ENCODE peak calls at places on chromosomes 16 and 17, in five cellular contexts. S is IMR-90, V is left ventricle myocardium inferior, G is keratinocyte, W is upper lobe of right lung. N is an unnamed sample.
A peak's percentile ranks its signal among the peaks of the same experiment; 100 is the strongest.

GRCh38 chr17:76416447-76416846 is 32.0 kb downstream of the SPHK1 start:
- DNase-seq in S (no peak), V (no peak), G (no peak), W (peak; percentile 15), N (no peak)

GRCh38 chr16:15552507-15552906 is 90.4 kb downstream of the MARF1 start:
- DNase-seq in S (no peak), V (no peak), G (no peak), W (no peak), N (no peak)

GRCh38 chr17:797236-797635 is 15.1 kb downstream of the MRM3 start:
- DNase-seq in S (no peak), V (no peak), G (no peak), W (no peak), N (no peak)

GRCh38 chr17:78645421-78646295 is 68.5 kb upstream of the DNAH17 start:
- DNase-seq in S (peak; percentile 34), V (peak; percentile 81), G (no peak), W (peak; percentile 91), N (no peak)

GRCh38 chr17:50687200-50688066 is 20.3 kb downstream of the ANKRD40 start:
- DNase-seq in S (no peak), V (no peak), G (no peak), W (peak; percentile 63), N (no peak)

GRCh38 chr16:68668266-68668665 is 23.2 kb downstream of the CDH3 start:
- DNase-seq in S (peak; percentile 5), V (no peak), G (peak; percentile 93), W (no peak), N (no peak)

GRCh38 chr16:87363771-87364476 is 19.7 kb downstream of the FBXO31 start:
- DNase-seq in S (peak; percentile 55), V (peak; percentile 65), G (no peak), W (no peak), N (peak; percentile 68)

GRCh38 chr17:80477647-80478478 is 1.5 kb upstream of the NPTX1 start:
- DNase-seq in S (peak; percentile 59), V (no peak), G (no peak), W (no peak), N (peak; percentile 20)

GRCh38 chr17:81635431-81635830 is 1.5 kb downstream of the NPLOC4 start:
- DNase-seq in S (no peak), V (no peak), G (no peak), W (no peak), N (no peak)

GRCh38 chr16:78744796-78745464 is 645.5 kb downstream of the WWOX start:
- DNase-seq in S (no peak), V (no peak), G (no peak), W (no peak), N (peak; percentile 56)

GRCh38 chr17:68011199-68011665 is 15.0 kb upstream of the C17orf58 start:
- DNase-seq in S (no peak), V (peak; percentile 56), G (no peak), W (peak; percentile 83), N (peak; percentile 39)

GRCh38 chr16:11632455-11632921 is 35.8 kb upstream of the SNN start:
- DNase-seq in S (peak; percentile 93), V (peak; percentile 38), G (no peak), W (peak; percentile 84), N (no peak)

GRCh38 chr17:50182783-50183438 is 17.1 kb downstream of the SGCA start:
- DNase-seq in S (peak; percentile 66), V (no peak), G (no peak), W (no peak), N (no peak)

GRCh38 chr16:84569382-84569987 is 48.4 kb downstream of the COTL1 start:
- DNase-seq in S (no peak), V (no peak), G (no peak), W (no peak), N (no peak)

GRCh38 chr17:21542991-21543390 is 149.3 kb upstream of the KCNJ18 start:
- DNase-seq in S (no peak), V (no peak), G (no peak), W (no peak), N (no peak)

GRCh38 chr17:18315498-18316360 is 636 bp downstream of the SMCR8 start:
- DNase-seq in S (peak; percentile 7), V (no peak), G (no peak), W (no peak), N (no peak)

GRCh38 chr17:43418441-43419374 is 19.9 kb downstream of the ARL4D start:
- DNase-seq in S (peak; percentile 92), V (peak; percentile 38), G (peak; percentile 73), W (no peak), N (no peak)

GRCh38 chr17:48487221-48487620 is 43.6 kb downstream of the HOXB1 start:
- DNase-seq in S (no peak), V (no peak), G (no peak), W (no peak), N (no peak)

GRCh38 chr16:66342294-66342900 is 24.1 kb upstream of the CDH5 start:
- DNase-seq in S (no peak), V (no peak), G (no peak), W (peak; percentile 63), N (no peak)

GRCh38 chr17:75832164-75832651 is 12.0 kb downstream of the UNC13D start:
- DNase-seq in S (peak; percentile 85), V (no peak), G (no peak), W (peak; percentile 67), N (no peak)

GRCh38 chr17:17807440-17807839 is 29.3 kb downstream of the SREBF1 start:
- DNase-seq in S (no peak), V (no peak), G (no peak), W (no peak), N (no peak)

GRCh38 chr17:79391808-79392233 is 219.0 kb downstream of the RBFOX3 start:
- DNase-seq in S (peak; percentile 53), V (peak; percentile 68), G (no peak), W (peak; percentile 82), N (peak; percentile 70)

GRCh38 chr17:63914471-63914870 is 3.4 kb upstream of the CSHL1 start:
- DNase-seq in S (no peak), V (no peak), G (no peak), W (no peak), N (no peak)

GRCh38 chr17:67574658-67575293 is 143.0 kb upstream of the NOL11 start:
- DNase-seq in S (no peak), V (no peak), G (no peak), W (no peak), N (no peak)

GRCh38 chr17:63482509-63482908 is 5.6 kb downstream of the ACE start:
- DNase-seq in S (no peak), V (no peak), G (no peak), W (no peak), N (no peak)

GRCh38 chr16:5979905-5980550 is 882.4 kb upstream of the EEF2KMT start:
- DNase-seq in S (no peak), V (no peak), G (no peak), W (no peak), N (no peak)

GRCh38 chr17:50909765-50910661 is 43.9 kb upstream of the TOB1 start:
- DNase-seq in S (no peak), V (no peak), G (no peak), W (no peak), N (no peak)

GRCh38 chr17:17883801-17884200 is 47.0 kb upstream of the SREBF1 start:
- DNase-seq in S (no peak), V (no peak), G (no peak), W (no peak), N (peak; percentile 90)

DNA sequence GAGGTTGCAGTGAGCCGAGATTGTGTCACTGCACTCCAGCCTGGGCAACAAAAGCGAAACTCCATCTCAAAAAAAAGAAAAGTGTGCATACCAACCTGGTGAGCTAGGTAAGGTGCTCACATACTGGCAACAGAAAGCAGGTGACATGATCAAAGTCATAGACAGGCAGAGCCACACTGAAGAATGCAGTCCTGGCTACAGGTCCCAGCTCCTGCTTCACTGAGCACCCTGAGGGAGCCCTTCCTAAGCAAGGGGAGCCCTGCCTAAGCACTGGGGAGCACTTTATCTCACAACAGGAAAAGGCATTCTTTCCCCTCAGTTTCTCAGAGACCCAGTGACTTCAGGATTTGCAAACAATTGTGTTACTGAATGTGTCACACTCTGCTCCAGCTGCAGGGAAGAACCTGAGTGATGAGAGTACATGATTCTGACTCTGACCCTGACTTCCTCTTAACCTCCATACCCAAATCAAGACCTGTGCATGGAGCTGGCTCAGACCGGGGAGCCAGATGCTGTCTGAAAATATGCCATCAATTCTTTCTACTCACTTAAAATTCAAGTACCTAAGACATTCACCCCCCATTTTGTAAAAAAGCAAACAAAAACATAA is 40.5 kb downstream of the ANKRD11 start:
- DNase-seq in S (peak; percentile 55), V (no peak), G (no peak), W (no peak), N (peak; percentile 22)
- H3K4me1 ChIP-seq in S (peaks cover 35% of the 10 kb centered on the region), V (peaks cover 94% of the 10 kb centered on the region), G (peaks cover 55% of the 10 kb centered on the region), W (peaks cover 71% of the 10 kb centered on the region), N (peaks cover 46% of the 10 kb centered on the region)

GRCh38 chr17:42112552-42113176 is at the start of gene DHX58:
- DNase-seq in S (peak; percentile 80), V (peak; percentile 63), G (no peak), W (peak; percentile 80), N (peak; percentile 71)
- TF ChIP-seq CTCF in S (no peak), V (no peak), G (no peak), W (no peak), N (no peak)

DNA sequence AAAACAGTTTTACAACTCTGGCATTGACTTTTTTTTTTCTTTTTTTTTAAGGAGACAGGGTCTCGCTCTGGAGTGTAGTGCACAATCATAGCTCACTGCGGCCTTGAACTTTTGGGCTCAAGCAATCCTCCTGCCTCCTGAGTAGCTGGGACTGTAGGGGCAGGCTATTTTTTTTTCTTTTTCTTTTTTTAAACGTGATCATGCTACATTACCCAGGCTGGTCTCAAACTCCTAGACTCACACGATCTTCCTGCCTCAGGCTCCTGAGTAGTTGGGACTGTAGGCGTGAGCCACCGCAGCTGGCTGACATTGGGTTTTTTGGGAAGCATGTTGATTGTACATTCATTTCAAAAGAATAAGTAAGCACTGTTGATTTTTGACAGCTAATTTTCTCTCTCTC is 32.1 kb downstream of the TNRC6A start:
- DNase-seq in S (no peak), V (no peak), G (no peak), W (no peak), N (no peak)
- H3K36me3 ChIP-seq in S (peaks cover 13% of the 10 kb centered on the region), V (peaks cover 24% of the 10 kb centered on the region), G (peaks cover 6% of the 10 kb centered on the region), W (peaks cover 46% of the 10 kb centered on the region), N (no peaks in the 10 kb centered on the region)

GRCh38 chr17:19621697-19622096 is 26.9 kb upstream of the ALDH3A2 start:
- DNase-seq in S (no peak), V (no peak), G (no peak), W (no peak), N (no peak)

GRCh38 chr17:19618015-19618414 is 30.5 kb upstream of the ALDH3A2 start:
- DNase-seq in S (no peak), V (no peak), G (no peak), W (no peak), N (no peak)

GRCh38 chr17:19613979-19614378 is 34.6 kb upstream of the ALDH3A2 start:
- DNase-seq in S (no peak), V (no peak), G (no peak), W (no peak), N (no peak)

GRCh38 chr17:19614900-19615299 is 33.7 kb upstream of the ALDH3A2 start:
- DNase-seq in S (no peak), V (no peak), G (no peak), W (no peak), N (no peak)

DNA sequence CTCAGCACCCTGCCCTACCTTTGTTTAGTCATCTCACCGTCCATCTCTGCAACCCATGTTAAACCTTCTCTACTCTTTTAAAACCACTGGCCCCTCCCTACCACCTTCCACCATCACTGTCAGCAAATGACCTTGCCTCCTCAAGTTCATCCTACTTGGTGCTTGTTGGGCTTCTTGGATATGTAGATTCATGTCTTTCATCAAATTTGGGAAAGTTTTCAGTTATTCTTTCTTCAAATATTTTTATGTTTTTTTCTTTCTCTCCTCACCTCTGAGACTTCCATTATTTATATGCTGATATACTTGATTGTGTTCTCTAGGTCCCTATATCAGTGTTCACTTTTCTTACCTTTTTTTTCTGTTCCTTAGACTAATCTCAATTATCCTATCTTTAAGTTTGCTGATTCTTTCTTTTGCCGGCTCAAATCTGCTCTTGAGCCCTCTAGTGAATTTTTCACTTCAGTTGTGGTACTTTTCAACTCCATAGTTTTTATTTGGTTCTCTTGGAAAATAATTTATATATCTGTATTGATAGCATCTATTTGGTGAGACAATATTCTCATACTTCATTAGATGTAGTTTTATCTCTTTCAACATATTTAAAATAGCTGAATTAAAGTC is 28.7 kb upstream of the ALDH3A2 start:
- DNase-seq in S (no peak), V (no peak), G (no peak), W (no peak), N (no peak)
- H3K4me1 ChIP-seq in S (no peaks in the 10 kb centered on the region), V (no peaks in the 10 kb centered on the region), G (no peaks in the 10 kb centered on the region), W (no peaks in the 10 kb centered on the region), N (no peaks in the 10 kb centered on the region)

N was measured in thyroid gland.